ENCODE peak calls at places on chromosomes 13 and 19, in eight cellular contexts. One of them, this sample, is unnamed.

GRCh38 chr13:35871561-35871960 is 259.6 kb downstream of the DCLK1 start:
- DNase-seq in neural progenitor cell: no peak
- DNase-seq in fibroblast of mammary gland: no peak
- DNase-seq in fibroblast of lung: no peak
- DNase-seq in tibial artery: no peak
- DNase-seq in adrenal gland: no peak
- DNase-seq in Peyer's patch: no peak
- DNase-seq in PC-3: no peak
- DNase-seq in this sample: no peak

GRCh38 chr13:23288995-23289394 is 108.2 kb downstream of the SGCG start:
- DNase-seq in fibroblast of lung: no peak
- DNase-seq in adrenal gland: no peak
- DNase-seq in fibroblast of mammary gland: no peak
- DNase-seq in PC-3: no peak
- DNase-seq in neural progenitor cell: peak
- DNase-seq in Peyer's patch: no peak
- DNase-seq in tibial artery: no peak
- DNase-seq in this sample: no peak

GRCh38 chr19:4811328-4812131 is 20.0 kb downstream of the TICAM1 start:
- DNase-seq in neural progenitor cell: peak
- DNase-seq in adrenal gland: peak
- DNase-seq in Peyer's patch: peak
- DNase-seq in PC-3: peak
- DNase-seq in tibial artery: peak
- DNase-seq in fibroblast of lung: peak
- DNase-seq in fibroblast of mammary gland: peak
- DNase-seq in this sample: peak

GRCh38 chr19:27972291-27973040 is 1240.5 kb downstream of the UQCRFS1 start:
- DNase-seq in PC-3: peak
- DNase-seq in fibroblast of mammary gland: peak
- DNase-seq in neural progenitor cell: no peak
- DNase-seq in fibroblast of lung: peak
- DNase-seq in tibial artery: no peak
- DNase-seq in Peyer's patch: no peak
- DNase-seq in adrenal gland: no peak
- DNase-seq in this sample: peak

GRCh38 chr13:65638572-65639168 is 1591.5 kb downstream of the PCDH9 start:
- DNase-seq in neural progenitor cell: peak
- DNase-seq in PC-3: peak
- DNase-seq in fibroblast of lung: peak
- DNase-seq in adrenal gland: peak
- DNase-seq in fibroblast of mammary gland: peak
- DNase-seq in tibial artery: no peak
- DNase-seq in Peyer's patch: no peak
- DNase-seq in this sample: peak

GRCh38 chr19:28498404-28498976 is 714.5 kb downstream of the UQCRFS1 start:
- DNase-seq in fibroblast of lung: peak
- DNase-seq in tibial artery: no peak
- DNase-seq in Peyer's patch: no peak
- DNase-seq in fibroblast of mammary gland: no peak
- DNase-seq in adrenal gland: no peak
- DNase-seq in PC-3: no peak
- DNase-seq in neural progenitor cell: no peak
- DNase-seq in this sample: no peak

GRCh38 chr19:12838182-12838890 is at the start of gene MAST1:
- DNase-seq in Peyer's patch: peak
- DNase-seq in adrenal gland: peak
- DNase-seq in tibial artery: no peak
- DNase-seq in PC-3: peak
- DNase-seq in fibroblast of lung: no peak
- DNase-seq in fibroblast of mammary gland: no peak
- DNase-seq in neural progenitor cell: peak
- DNase-seq in this sample: no peak

GRCh38 chr19:3360494-3361383 is 5.6 kb upstream of the NFIC start:
- DNase-seq in tibial artery: peak
- DNase-seq in adrenal gland: peak
- DNase-seq in neural progenitor cell: peak
- DNase-seq in fibroblast of lung: peak
- DNase-seq in fibroblast of mammary gland: peak
- DNase-seq in Peyer's patch: peak
- DNase-seq in PC-3: peak
- DNase-seq in this sample: peak

GRCh38 chr13:46150134-46150693 is 31.8 kb downstream of the LCP1 start:
- DNase-seq in neural progenitor cell: no peak
- DNase-seq in PC-3: no peak
- DNase-seq in adrenal gland: no peak
- DNase-seq in fibroblast of lung: no peak
- DNase-seq in Peyer's patch: no peak
- DNase-seq in fibroblast of mammary gland: no peak
- DNase-seq in tibial artery: no peak
- DNase-seq in this sample: no peak

GRCh38 chr19:5691205-5691929 is 1.3 kb downstream of the RPL36 start:
- DNase-seq in fibroblast of mammary gland: peak
- DNase-seq in PC-3: peak
- DNase-seq in adrenal gland: peak
- DNase-seq in neural progenitor cell: peak
- DNase-seq in fibroblast of lung: peak
- DNase-seq in tibial artery: peak
- DNase-seq in Peyer's patch: peak
- DNase-seq in this sample: no peak

GRCh38 chr19:40663712-40664692 is 26.4 kb downstream of the NUMBL start:
- DNase-seq in PC-3: peak
- DNase-seq in fibroblast of mammary gland: peak
- DNase-seq in neural progenitor cell: no peak
- DNase-seq in Peyer's patch: no peak
- DNase-seq in tibial artery: no peak
- DNase-seq in fibroblast of lung: peak
- DNase-seq in adrenal gland: peak
- DNase-seq in this sample: peak

GRCh38 chr13:96093296-96094006 is 3.5 kb downstream of the HS6ST3 start:
- DNase-seq in neural progenitor cell: no peak
- DNase-seq in fibroblast of mammary gland: no peak
- DNase-seq in fibroblast of lung: no peak
- DNase-seq in adrenal gland: no peak
- DNase-seq in Peyer's patch: no peak
- DNase-seq in PC-3: peak
- DNase-seq in tibial artery: no peak
- DNase-seq in this sample: peak

GRCh38 chr13:113759525-113760137 is 605 bp downstream of the TMEM255B start:
- DNase-seq in fibroblast of mammary gland: no peak
- DNase-seq in neural progenitor cell: peak
- DNase-seq in tibial artery: peak
- DNase-seq in fibroblast of lung: no peak
- DNase-seq in PC-3: peak
- DNase-seq in Peyer's patch: no peak
- DNase-seq in adrenal gland: peak
- DNase-seq in this sample: no peak

GRCh38 chr19:3649888-3650287 is 23.3 kb upstream of the CACTIN start:
- DNase-seq in fibroblast of lung: no peak
- DNase-seq in neural progenitor cell: no peak
- DNase-seq in Peyer's patch: no peak
- DNase-seq in fibroblast of mammary gland: no peak
- DNase-seq in PC-3: no peak
- DNase-seq in adrenal gland: no peak
- DNase-seq in tibial artery: no peak
- DNase-seq in this sample: no peak

GRCh38 chr13:110565296-110565695 is 3.8 kb upstream of the RAB20 start:
- DNase-seq in PC-3: peak
- DNase-seq in fibroblast of mammary gland: no peak
- DNase-seq in adrenal gland: no peak
- DNase-seq in tibial artery: no peak
- DNase-seq in Peyer's patch: no peak
- DNase-seq in fibroblast of lung: no peak
- DNase-seq in neural progenitor cell: no peak
- DNase-seq in this sample: no peak

GRCh38 chr19:4380254-4380727 is 20.1 kb downstream of the SH3GL1 start:
- DNase-seq in PC-3: no peak
- DNase-seq in tibial artery: no peak
- DNase-seq in adrenal gland: peak
- DNase-seq in fibroblast of mammary gland: no peak
- DNase-seq in Peyer's patch: no peak
- DNase-seq in neural progenitor cell: no peak
- DNase-seq in fibroblast of lung: no peak
- DNase-seq in this sample: no peak

GRCh38 chr19:3270908-3271307 is 46.4 kb downstream of the CELF5 start:
- DNase-seq in tibial artery: no peak
- DNase-seq in PC-3: peak
- DNase-seq in fibroblast of lung: peak
- DNase-seq in adrenal gland: no peak
- DNase-seq in neural progenitor cell: peak
- DNase-seq in fibroblast of mammary gland: peak
- DNase-seq in Peyer's patch: no peak
- DNase-seq in this sample: peak

GRCh38 chr19:48370955-48371354 is 6.8 kb downstream of the SYNGR4 start:
- DNase-seq in PC-3: no peak
- DNase-seq in Peyer's patch: no peak
- DNase-seq in fibroblast of lung: no peak
- DNase-seq in adrenal gland: no peak
- DNase-seq in fibroblast of mammary gland: no peak
- DNase-seq in neural progenitor cell: no peak
- DNase-seq in tibial artery: no peak
- DNase-seq in this sample: no peak

GRCh38 chr19:48371367-48371766 is 7.2 kb downstream of the SYNGR4 start:
- DNase-seq in fibroblast of mammary gland: no peak
- DNase-seq in PC-3: no peak
- DNase-seq in tibial artery: no peak
- DNase-seq in Peyer's patch: no peak
- DNase-seq in fibroblast of lung: no peak
- DNase-seq in adrenal gland: no peak
- DNase-seq in neural progenitor cell: no peak
- DNase-seq in this sample: no peak

GRCh38 chr19:48372904-48373303 is 8.7 kb downstream of the SYNGR4 start:
- DNase-seq in neural progenitor cell: no peak
- DNase-seq in fibroblast of mammary gland: no peak
- DNase-seq in fibroblast of lung: peak
- DNase-seq in PC-3: peak
- DNase-seq in Peyer's patch: no peak
- DNase-seq in tibial artery: no peak
- DNase-seq in adrenal gland: no peak
- DNase-seq in this sample: no peak

GRCh38 chr19:48378194-48378570 is 13.2 kb downstream of the KDELR1 start:
- DNase-seq in fibroblast of mammary gland: no peak
- DNase-seq in Peyer's patch: no peak
- DNase-seq in tibial artery: no peak
- DNase-seq in neural progenitor cell: no peak
- DNase-seq in fibroblast of lung: no peak
- DNase-seq in PC-3: no peak
- DNase-seq in adrenal gland: no peak
- DNase-seq in this sample: no peak

DNA sequence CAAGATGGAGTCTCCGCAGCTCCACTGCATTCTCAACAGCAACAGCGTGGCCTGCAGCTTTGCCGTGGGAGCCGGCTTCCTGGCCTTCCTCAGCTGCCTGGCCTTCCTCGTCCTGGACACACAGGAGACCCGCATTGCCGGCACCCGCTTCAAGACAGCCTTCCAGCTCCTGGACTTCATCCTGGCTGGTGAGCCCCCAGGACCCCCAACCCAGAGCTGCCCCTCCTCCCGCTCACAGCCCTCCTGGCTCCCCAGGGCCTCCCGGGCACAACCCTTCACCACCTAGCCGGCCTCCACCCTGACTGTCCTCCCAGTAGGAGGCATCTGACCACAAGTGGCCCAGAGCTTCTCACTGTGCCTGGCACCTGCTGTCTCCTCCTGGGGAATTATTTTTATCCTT is 9.4 kb downstream of the SYNGR4 start:
- DNase-seq in tibial artery: no peak
- DNase-seq in PC-3: no peak
- DNase-seq in fibroblast of lung: no peak
- DNase-seq in fibroblast of mammary gland: no peak
- DNase-seq in Peyer's patch: no peak
- DNase-seq in neural progenitor cell: no peak
- DNase-seq in adrenal gland: no peak
- DNase-seq in this sample: no peak
- TF ChIP-seq CTCF in tibial artery: no peak
- TF ChIP-seq CTCF in PC-3: no peak
- TF ChIP-seq CTCF in fibroblast of lung: no peak
- TF ChIP-seq CTCF in fibroblast of mammary gland: no peak
- TF ChIP-seq CTCF in Peyer's patch: no peak
- TF ChIP-seq CTCF in neural progenitor cell: no peak
- TF ChIP-seq CTCF in adrenal gland: no peak
- TF ChIP-seq CTCF in this sample: no peak

DNA sequence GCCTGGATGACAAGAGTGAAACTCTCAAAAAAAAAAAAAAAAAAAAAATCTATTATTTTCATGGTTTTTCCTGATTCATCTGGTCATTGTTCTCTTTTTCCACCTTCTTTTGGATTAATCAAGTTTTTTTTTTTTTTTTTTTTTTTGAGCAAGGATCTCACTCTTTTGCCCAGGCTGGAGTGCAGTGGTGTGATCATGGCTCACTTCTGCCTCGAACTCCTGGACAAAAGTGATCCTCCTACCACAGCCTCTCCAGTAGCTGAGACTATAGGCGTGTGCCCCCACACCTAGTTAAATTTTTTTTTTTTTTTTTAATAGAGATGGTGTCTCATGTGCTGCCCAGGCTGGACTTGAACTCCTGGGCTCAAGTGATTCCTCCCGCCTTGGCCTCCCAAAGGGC is 27.7 kb downstream of the BLOC1S3 start:
- DNase-seq in fibroblast of mammary gland: no peak
- DNase-seq in fibroblast of lung: no peak
- DNase-seq in tibial artery: no peak
- DNase-seq in neural progenitor cell: no peak
- DNase-seq in adrenal gland: no peak
- DNase-seq in PC-3: no peak
- DNase-seq in Peyer's patch: no peak
- DNase-seq in this sample: no peak
- H3K4me3 ChIP-seq in fibroblast of mammary gland: no peak
- H3K4me3 ChIP-seq in fibroblast of lung: no peak
- H3K4me3 ChIP-seq in tibial artery: no peak
- H3K4me3 ChIP-seq in neural progenitor cell: no peak
- H3K4me3 ChIP-seq in adrenal gland: no peak
- H3K4me3 ChIP-seq in PC-3: no peak
- H3K4me3 ChIP-seq in Peyer's patch: no peak
- H3K4me3 ChIP-seq in this sample: no peak

DNA sequence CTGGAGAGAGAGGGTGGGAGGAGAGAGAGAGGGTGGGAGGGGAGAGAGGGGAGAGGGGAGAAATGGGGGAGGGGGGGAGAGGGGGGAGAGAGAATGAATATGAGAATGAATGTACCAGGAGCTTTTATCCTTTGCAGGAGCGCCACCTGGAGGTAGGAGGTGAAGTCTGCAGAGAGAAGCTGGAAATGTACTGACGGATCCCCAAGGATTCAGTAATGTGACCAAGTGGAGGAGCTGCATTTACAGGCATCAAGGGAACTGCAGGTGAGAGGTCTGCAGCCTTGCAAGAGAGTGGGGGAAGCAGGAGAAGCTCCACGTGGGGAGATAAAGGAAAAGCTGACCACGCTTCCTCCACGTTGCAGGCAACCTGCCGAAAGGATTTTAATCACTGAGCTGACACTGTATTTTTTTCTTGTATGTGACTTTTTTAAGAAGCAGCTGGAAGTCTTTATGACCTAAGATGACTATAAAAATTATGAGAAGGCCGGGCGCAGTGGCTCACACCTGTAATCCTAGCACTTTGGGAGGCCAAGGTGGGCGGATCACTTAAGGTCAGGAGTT is 33.7 kb downstream of the VSTM1 start:
- DNase-seq in neural progenitor cell: peak
- DNase-seq in PC-3: peak
- DNase-seq in adrenal gland: peak
- DNase-seq in fibroblast of lung: peak
- DNase-seq in Peyer's patch: peak
- DNase-seq in fibroblast of mammary gland: peak
- DNase-seq in tibial artery: peak
- DNase-seq in this sample: peak
- TF ChIP-seq CTCF in neural progenitor cell: peak
- TF ChIP-seq CTCF in PC-3: peak
- TF ChIP-seq CTCF in adrenal gland: peak
- TF ChIP-seq CTCF in fibroblast of lung: peak
- TF ChIP-seq CTCF in Peyer's patch: peak
- TF ChIP-seq CTCF in fibroblast of mammary gland: peak
- TF ChIP-seq CTCF in tibial artery: peak
- TF ChIP-seq CTCF in this sample: peak

GRCh38 chr19:11420894-11421606 is 1.9 kb upstream of the RGL3 start:
- DNase-seq in fibroblast of lung: no peak
- DNase-seq in PC-3: no peak
- DNase-seq in adrenal gland: peak
- DNase-seq in Peyer's patch: no peak
- DNase-seq in tibial artery: peak
- DNase-seq in neural progenitor cell: peak
- DNase-seq in fibroblast of mammary gland: no peak
- DNase-seq in this sample: no peak
- H3K4me3 ChIP-seq in fibroblast of lung: no peak
- H3K4me3 ChIP-seq in PC-3: no peak
- H3K4me3 ChIP-seq in adrenal gland: peak
- H3K4me3 ChIP-seq in Peyer's patch: peak
- H3K4me3 ChIP-seq in tibial artery: peak
- H3K4me3 ChIP-seq in neural progenitor cell: peak
- H3K4me3 ChIP-seq in fibroblast of mammary gland: peak
- H3K4me3 ChIP-seq in this sample: peak

This sample was measured in foreskin fibroblast.